ENCODE peak calls at places on chromosomes 12 and 14, in nine cellular contexts. F, G, H, U, T, Z, S, L and R are unnamed samples.

GRCh38 chr14:57244103-57244502 is 24.6 kb downstream of the EXOC5 start:
- DNase-seq in F (no peak), G (no peak), H (peak), U (no peak), T (no peak), Z (no peak), S (no peak), L (no peak), R (no peak)

GRCh38 chr12:104526751-104527150 is 70.0 kb downstream of the CHST11 start:
- DNase-seq in F (peak), G (no peak), H (no peak), U (no peak), T (no peak), Z (no peak), S (no peak), L (no peak), R (no peak)

GRCh38 chr12:71191509-71192196 is 33.9 kb upstream of the TSPAN8 start:
- DNase-seq in F (no peak), G (no peak), H (no peak), U (no peak), T (no peak), Z (no peak), S (no peak), L (no peak), R (no peak)

GRCh38 chr12:52050116-52050770 is 999 bp upstream of the NR4A1 start:
- DNase-seq in F (peak), G (no peak), H (no peak), U (peak), T (no peak), Z (no peak), S (peak), L (no peak), R (no peak)

GRCh38 chr12:98686603-98687002 is 41.5 kb downstream of the APAF1 start:
- DNase-seq in F (no peak), G (no peak), H (no peak), U (peak), T (no peak), Z (no peak), S (no peak), L (no peak), R (no peak)

GRCh38 chr12:25264862-25265261 is 14.1 kb upstream of the KRAS start:
- DNase-seq in F (no peak), G (no peak), H (no peak), U (no peak), T (no peak), Z (no peak), S (no peak), L (no peak), R (no peak)

GRCh38 chr14:100532154-100532915 is 54.9 kb downstream of the BEGAIN start:
- DNase-seq in F (no peak), G (no peak), H (peak), U (peak), T (no peak), Z (no peak), S (peak), L (no peak), R (peak)

GRCh38 chr14:82720931-82721330 is 1187.3 kb upstream of the SEL1L start:
- DNase-seq in F (peak), G (no peak), H (no peak), U (no peak), T (no peak), Z (no peak), S (no peak), L (no peak), R (no peak)

GRCh38 chr14:54121461-54121860 is 164.8 kb upstream of the BMP4 start:
- DNase-seq in F (no peak), G (no peak), H (peak), U (no peak), T (no peak), Z (no peak), S (no peak), L (no peak), R (no peak)

GRCh38 chr12:63876980-63877379 is 32.5 kb downstream of the SRGAP1 start:
- DNase-seq in F (no peak), G (no peak), H (no peak), U (no peak), T (no peak), Z (no peak), S (no peak), L (no peak), R (no peak)

GRCh38 chr12:40907115-40907521 is 214.9 kb downstream of the CNTN1 start:
- DNase-seq in F (peak), G (no peak), H (peak), U (peak), T (peak), Z (peak), S (no peak), L (no peak), R (no peak)

GRCh38 chr12:109998241-109998903 is 858 bp upstream of the ANKRD13A start:
- DNase-seq in F (no peak), G (no peak), H (no peak), U (peak), T (no peak), Z (no peak), S (no peak), L (no peak), R (no peak)

GRCh38 chr14:98548071-98548686 is 723.8 kb downstream of the BCL11B start:
- DNase-seq in F (peak), G (no peak), H (no peak), U (no peak), T (no peak), Z (no peak), S (no peak), L (no peak), R (no peak)

GRCh38 chr12:107027304-107028053 is 40.5 kb upstream of the MTERF2 start:
- DNase-seq in F (peak), G (no peak), H (peak), U (peak), T (peak), Z (peak), S (no peak), L (no peak), R (no peak)

GRCh38 chr14:47278233-47278842 is 397.1 kb downstream of the MDGA2 start:
- DNase-seq in F (peak), G (peak), H (peak), U (no peak), T (peak), Z (peak), S (peak), L (peak), R (peak)

GRCh38 chr12:112792306-112792705 is 758 bp downstream of the RPH3A start:
- DNase-seq in F (no peak), G (no peak), H (no peak), U (no peak), T (no peak), Z (no peak), S (no peak), L (no peak), R (no peak)

GRCh38 chr12:111757361-111758119 is 9.2 kb upstream of the ALDH2 start:
- DNase-seq in F (no peak), G (peak), H (peak), U (peak), T (no peak), Z (no peak), S (no peak), L (peak), R (no peak)

GRCh38 chr12:106088246-106089200 is 50.2 kb downstream of the NUAK1 start:
- DNase-seq in F (no peak), G (no peak), H (no peak), U (no peak), T (no peak), Z (no peak), S (no peak), L (no peak), R (no peak)

GRCh38 chr12:65952737-65953209 is 128.5 kb downstream of the HMGA2 start:
- DNase-seq in F (no peak), G (no peak), H (peak), U (peak), T (no peak), Z (no peak), S (peak), L (no peak), R (no peak)

GRCh38 chr14:21913759-21914158 is 240.1 kb upstream of the OR4E1 start:
- DNase-seq in F (peak), G (peak), H (peak), U (peak), T (peak), Z (peak), S (peak), L (peak), R (peak)

GRCh38 chr12:27627123-27627835 is 69.0 kb upstream of the REP15 start:
- DNase-seq in F (no peak), G (no peak), H (peak), U (peak), T (no peak), Z (peak), S (no peak), L (no peak), R (no peak)
- H3K27ac ChIP-seq in F (no peak), G (no peak), H (peak), U (peak), T (peak), Z (peak), S (no peak), L (no peak), R (no peak)

GRCh38 chr14:75068294-75069020 is 984 bp upstream of the ZC2HC1C start:
- DNase-seq in F (peak), G (no peak), H (no peak), U (no peak), T (no peak), Z (no peak), S (no peak), L (no peak), R (no peak)
- H3K27ac ChIP-seq in F (no peak), G (peak), H (peak), U (peak), T (peak), Z (peak), S (peak), L (peak), R (peak)

DNA sequence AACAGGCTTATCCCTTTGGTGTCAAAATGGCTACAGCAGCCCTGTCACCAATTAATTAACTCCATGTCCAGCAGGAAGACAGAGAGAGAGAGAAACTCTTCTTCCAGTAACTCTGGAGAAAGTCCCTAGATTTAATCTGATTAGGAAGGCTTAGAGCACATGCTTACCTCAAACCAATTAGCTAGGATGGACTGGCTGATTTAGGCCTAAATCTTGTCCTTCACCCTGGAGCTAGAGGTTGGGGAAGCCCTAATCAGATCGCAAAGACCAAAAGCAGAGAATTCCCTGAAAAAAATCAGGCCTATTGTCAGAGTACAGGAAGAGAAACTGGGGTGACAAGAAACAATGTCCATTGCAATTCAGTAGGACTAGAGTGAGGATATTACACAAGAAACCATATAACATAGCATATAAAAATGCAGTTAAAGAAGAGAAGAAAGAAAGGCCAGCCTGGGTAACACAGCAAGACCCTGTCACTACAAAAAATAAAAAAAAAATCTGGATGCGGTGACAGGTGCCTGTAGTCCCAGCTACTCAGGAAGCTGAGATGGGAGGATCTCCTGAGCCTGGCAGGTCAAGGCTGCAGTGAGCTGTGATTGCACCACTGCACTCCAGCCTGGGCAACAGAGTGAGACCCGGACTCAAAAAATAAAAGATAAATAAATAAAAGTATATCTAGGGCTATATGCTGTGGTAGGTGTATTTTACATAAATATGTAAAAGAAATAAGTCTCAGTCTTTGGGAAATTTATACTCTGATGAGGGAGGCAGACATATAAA is 34.9 kb upstream of the TUBA1A start:
- DNase-seq in F (no peak), G (no peak), H (no peak), U (no peak), T (no peak), Z (no peak), S (no peak), L (no peak), R (peak)
- H3K27ac ChIP-seq in F (no peak), G (peak), H (no peak), U (no peak), T (no peak), Z (no peak), S (no peak), L (no peak), R (no peak)

GRCh38 chr14:75340921-75341320 is 62.3 kb downstream of the FOS start:
- DNase-seq in F (no peak), G (peak), H (no peak), U (no peak), T (no peak), Z (no peak), S (peak), L (peak), R (no peak)

GRCh38 chr14:75343914-75344313 is 65.3 kb downstream of the FOS start:
- DNase-seq in F (no peak), G (no peak), H (peak), U (no peak), T (no peak), Z (no peak), S (no peak), L (no peak), R (no peak)

GRCh38 chr14:75341639-75342038 is 63.0 kb downstream of the FOS start:
- DNase-seq in F (no peak), G (no peak), H (no peak), U (no peak), T (no peak), Z (no peak), S (no peak), L (peak), R (no peak)

GRCh38 chr14:75344396-75344795 is 65.8 kb downstream of the FOS start:
- DNase-seq in F (no peak), G (no peak), H (no peak), U (no peak), T (no peak), Z (no peak), S (no peak), L (no peak), R (no peak)

GRCh38 chr14:75342762-75343599 is 64.4 kb downstream of the FOS start:
- DNase-seq in F (no peak), G (no peak), H (no peak), U (no peak), T (no peak), Z (no peak), S (no peak), L (peak), R (no peak)
- H3K27ac ChIP-seq in F (no peak), G (peak), H (no peak), U (no peak), T (no peak), Z (no peak), S (no peak), L (peak), R (no peak)

DNA sequence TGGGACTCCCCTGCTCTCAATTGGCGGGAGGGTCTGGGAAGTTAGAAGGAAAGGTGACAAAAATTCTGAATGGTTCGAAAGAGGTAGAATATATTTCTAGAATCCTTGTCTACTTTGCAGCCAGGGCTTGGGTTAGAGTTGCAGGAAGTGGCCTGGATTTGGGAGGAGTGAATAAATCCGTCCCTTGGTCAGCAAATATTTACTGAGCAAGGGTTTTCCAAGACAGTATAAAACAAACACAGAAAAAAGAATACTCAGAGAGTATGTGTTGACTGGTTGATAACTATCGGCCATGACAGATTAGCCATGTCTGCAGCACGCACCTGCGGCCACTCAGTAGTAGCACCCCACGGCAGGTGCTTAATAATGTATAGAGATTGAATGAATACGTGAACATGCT is 3.5 kb downstream of the LAG3 start:
- DNase-seq in F (no peak), G (no peak), H (no peak), U (no peak), T (no peak), Z (no peak), S (no peak), L (no peak), R (no peak)
- H3K27ac ChIP-seq in F (no peak), G (no peak), H (no peak), U (no peak), T (no peak), Z (no peak), S (no peak), L (no peak), R (no peak)

GRCh38 chr14:103856105-103856504 is 8.7 kb upstream of the PPP1R13B start:
- DNase-seq in F (peak), G (no peak), H (no peak), U (no peak), T (no peak), Z (no peak), S (no peak), L (no peak), R (peak)

GRCh38 chr14:103855734-103856095 is 8.3 kb upstream of the PPP1R13B start:
- DNase-seq in F (no peak), G (no peak), H (no peak), U (no peak), T (no peak), Z (no peak), S (no peak), L (no peak), R (no peak)

GRCh38 chr14:103854822-103855733 is 7.7 kb upstream of the PPP1R13B start:
- DNase-seq in F (peak), G (no peak), H (no peak), U (no peak), T (peak), Z (no peak), S (no peak), L (no peak), R (peak)

GRCh38 chr14:103857256-103857655 is 9.9 kb upstream of the PPP1R13B start:
- DNase-seq in F (no peak), G (no peak), H (no peak), U (no peak), T (no peak), Z (no peak), S (no peak), L (no peak), R (no peak)

DNA sequence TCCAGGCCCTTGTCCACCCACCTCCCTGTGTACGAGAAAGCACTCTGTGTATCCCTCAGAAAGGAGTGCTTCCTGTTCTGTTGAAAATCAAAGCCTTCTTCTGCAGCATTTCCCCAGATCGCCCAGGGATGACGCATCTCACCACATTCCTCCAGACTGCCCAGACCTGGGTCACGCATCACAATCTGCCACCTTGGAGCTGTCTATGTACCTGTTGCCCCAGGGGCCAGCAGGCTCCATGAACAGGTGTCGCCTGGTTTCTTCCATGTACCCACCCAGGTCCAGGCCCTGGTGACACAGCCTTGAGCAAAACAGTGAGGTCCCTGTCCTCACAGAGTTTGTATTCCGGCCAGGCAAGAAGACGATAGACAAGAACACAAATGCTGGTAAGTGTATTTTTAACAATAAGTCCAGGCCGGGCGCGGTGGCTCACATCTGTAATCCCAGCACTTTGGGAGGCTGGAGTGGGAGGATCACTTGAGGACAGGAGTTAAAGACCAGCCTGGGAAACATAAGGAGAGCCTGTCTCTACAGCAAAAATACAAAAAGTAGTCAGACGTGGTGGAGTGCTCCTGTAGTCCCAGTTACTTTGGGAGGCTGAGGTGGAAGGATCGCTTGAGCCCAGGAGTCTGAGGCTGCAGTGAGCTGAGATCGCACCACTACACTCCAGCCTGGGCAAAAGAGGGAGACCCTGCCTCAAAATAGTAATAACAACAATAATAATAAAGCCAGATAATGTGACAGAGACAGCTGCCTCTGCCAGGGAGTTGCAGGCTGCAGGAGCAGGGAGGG is 6.8 kb upstream of the PPP1R13B start:
- DNase-seq in F (no peak), G (no peak), H (no peak), U (no peak), T (peak), Z (no peak), S (no peak), L (no peak), R (no peak)
- H3K27ac ChIP-seq in F (no peak), G (no peak), H (no peak), U (no peak), T (peak), Z (peak), S (no peak), L (no peak), R (peak)